ENCODE peak calls at places on chromosomes 3 and 15, in eight cellular contexts. U is breast epithelium, K is SK-N-MC, A is transverse colon, T is A549, O is mesendoderm, J is AG10803, W is suprapubic skin. M is an unnamed sample.

GRCh38 chr3:121724130-121724529 is 25.4 kb downstream of the GOLGB1 start:
- DNase-seq in U (no peak), K (no peak), A (no peak), T (no peak), O (no peak), J (no peak), W (no peak), M (no peak)

GRCh38 chr3:76107935-76108570 is 322.7 kb upstream of the ZNF717 start:
- DNase-seq in U (no peak), K (no peak), A (no peak), T (peak), O (peak), J (peak), W (no peak), M (no peak)

GRCh38 chr3:23713641-23714040 is 92.1 kb upstream of the UBE2E1 start:
- DNase-seq in U (no peak), K (no peak), A (no peak), T (no peak), O (no peak), J (peak), W (no peak), M (no peak)

GRCh38 chr3:26638113-26638512 is 15.5 kb downstream of the LRRC3B start:
- DNase-seq in U (no peak), K (no peak), A (no peak), T (no peak), O (no peak), J (no peak), W (no peak), M (no peak)

GRCh38 chr15:100718075-100718980 is 115.9 kb downstream of the ASB7 start:
- DNase-seq in U (peak), K (no peak), A (no peak), T (no peak), O (no peak), J (no peak), W (peak), M (no peak)

GRCh38 chr3:42693530-42693930 is 8.2 kb downstream of the KLHL40 start:
- DNase-seq in U (no peak), K (no peak), A (no peak), T (no peak), O (no peak), J (no peak), W (no peak), M (peak)

GRCh38 chr15:75785771-75786563 is 57.3 kb upstream of the UBE2Q2 start:
- DNase-seq in U (no peak), K (no peak), A (no peak), T (no peak), O (peak), J (no peak), W (no peak), M (no peak)

GRCh38 chr15:66409565-66410108 is 22.9 kb downstream of the MAP2K1 start:
- DNase-seq in U (no peak), K (no peak), A (no peak), T (no peak), O (no peak), J (no peak), W (no peak), M (no peak)

GRCh38 chr15:99059010-99059981 is 45.6 kb upstream of the SYNM start:
- DNase-seq in U (peak), K (no peak), A (peak), T (peak), O (peak), J (peak), W (peak), M (peak)

GRCh38 chr3:141828487-141829284 is 47.8 kb upstream of the ATP1B3 start:
- DNase-seq in U (peak), K (no peak), A (peak), T (no peak), O (no peak), J (peak), W (peak), M (no peak)

GRCh38 chr3:192169332-192169915 is 557.9 kb downstream of the FGF12 start:
- DNase-seq in U (no peak), K (peak), A (no peak), T (no peak), O (no peak), J (no peak), W (no peak), M (no peak)

GRCh38 chr3:188197388-188197847 is 43.5 kb downstream of the LPP start:
- DNase-seq in U (no peak), K (no peak), A (no peak), T (no peak), O (peak), J (no peak), W (no peak), M (no peak)

GRCh38 chr3:70000028-70000410 is 486 bp downstream of the SAMMSON start:
- DNase-seq in U (no peak), K (no peak), A (no peak), T (no peak), O (no peak), J (no peak), W (no peak), M (peak)

DNA sequence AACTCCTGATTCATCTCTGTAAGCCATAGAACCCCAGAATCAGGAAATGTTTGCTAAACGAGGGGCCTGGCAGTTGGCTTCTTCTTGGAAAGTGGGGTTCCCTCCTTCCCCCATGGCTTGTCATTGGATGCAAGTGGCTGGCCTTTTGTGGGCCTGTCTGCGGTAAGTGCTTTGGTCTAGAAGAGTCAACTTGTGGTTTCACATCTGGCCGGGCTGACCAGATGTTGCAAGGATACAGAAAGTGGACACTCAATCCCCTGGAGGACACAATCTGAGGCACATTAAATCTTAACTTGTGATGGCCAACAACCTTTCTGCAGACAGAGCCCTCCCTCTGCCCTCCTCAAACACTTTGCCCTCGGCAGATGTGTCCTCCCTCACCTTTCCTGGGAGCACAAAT is 1.1 kb downstream of the FAH start:
- DNase-seq in U (no peak), K (no peak), A (no peak), T (no peak), O (no peak), J (peak), W (no peak), M (no peak)
- H3K4me3 ChIP-seq in U (peak), K (no peak), A (no peak), T (no peak), O (no peak), J (peak), W (peak), M (no peak)

GRCh38 chr3:189584609-189585008 is 46.6 kb upstream of the TP63 start:
- DNase-seq in U (peak), K (no peak), A (no peak), T (no peak), O (no peak), J (no peak), W (no peak), M (no peak)

GRCh38 chr3:189586941-189587687 is 44.1 kb upstream of the TP63 start:
- DNase-seq in U (no peak), K (no peak), A (no peak), T (no peak), O (no peak), J (no peak), W (no peak), M (no peak)

GRCh38 chr3:189588061-189588817 is 43.0 kb upstream of the TP63 start:
- DNase-seq in U (no peak), K (peak), A (no peak), T (peak), O (no peak), J (peak), W (no peak), M (no peak)

GRCh38 chr3:189590223-189590622 is 41.0 kb upstream of the TP63 start:
- DNase-seq in U (no peak), K (no peak), A (no peak), T (no peak), O (no peak), J (no peak), W (no peak), M (no peak)

DNA sequence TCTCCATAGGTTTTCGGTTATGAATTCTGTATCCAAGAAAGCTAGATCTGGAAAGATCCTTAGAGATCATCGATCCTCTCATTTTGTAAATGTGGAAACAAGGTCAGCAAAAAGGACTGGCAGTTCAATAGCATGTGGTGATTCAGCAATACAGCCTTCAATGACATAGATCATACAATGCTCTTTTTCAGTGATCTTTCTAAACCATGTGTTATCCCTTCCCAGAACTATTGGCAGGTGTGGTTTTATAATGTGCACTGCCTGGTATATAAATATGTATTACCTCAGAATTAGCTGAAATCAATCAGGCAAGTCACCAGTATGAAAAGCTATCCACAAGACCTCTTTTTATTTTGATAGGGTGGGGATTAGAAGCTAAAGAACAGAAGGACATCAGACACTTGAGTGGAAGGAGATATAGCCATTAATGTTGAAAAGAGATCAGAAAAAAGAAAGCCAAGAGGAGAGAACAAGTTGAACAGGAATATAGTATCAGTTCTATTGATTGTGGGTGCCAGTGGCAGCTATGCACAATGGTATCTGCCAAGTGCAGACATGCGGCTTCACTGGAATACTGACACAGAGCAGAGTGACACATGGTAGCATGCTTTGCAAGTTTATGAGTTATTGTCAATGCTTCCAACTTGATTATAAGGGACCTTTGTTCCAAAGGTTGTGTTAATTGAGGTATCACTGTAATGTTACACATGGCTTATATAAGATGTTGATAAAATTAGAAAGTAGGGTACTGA is 42.2 kb upstream of the TP63 start:
- DNase-seq in U (no peak), K (no peak), A (no peak), T (peak), O (no peak), J (no peak), W (no peak), M (no peak)
- H3K4me3 ChIP-seq in U (no peak), K (peak), A (no peak), T (no peak), O (no peak), J (no peak), W (no peak), M (no peak)

DNA sequence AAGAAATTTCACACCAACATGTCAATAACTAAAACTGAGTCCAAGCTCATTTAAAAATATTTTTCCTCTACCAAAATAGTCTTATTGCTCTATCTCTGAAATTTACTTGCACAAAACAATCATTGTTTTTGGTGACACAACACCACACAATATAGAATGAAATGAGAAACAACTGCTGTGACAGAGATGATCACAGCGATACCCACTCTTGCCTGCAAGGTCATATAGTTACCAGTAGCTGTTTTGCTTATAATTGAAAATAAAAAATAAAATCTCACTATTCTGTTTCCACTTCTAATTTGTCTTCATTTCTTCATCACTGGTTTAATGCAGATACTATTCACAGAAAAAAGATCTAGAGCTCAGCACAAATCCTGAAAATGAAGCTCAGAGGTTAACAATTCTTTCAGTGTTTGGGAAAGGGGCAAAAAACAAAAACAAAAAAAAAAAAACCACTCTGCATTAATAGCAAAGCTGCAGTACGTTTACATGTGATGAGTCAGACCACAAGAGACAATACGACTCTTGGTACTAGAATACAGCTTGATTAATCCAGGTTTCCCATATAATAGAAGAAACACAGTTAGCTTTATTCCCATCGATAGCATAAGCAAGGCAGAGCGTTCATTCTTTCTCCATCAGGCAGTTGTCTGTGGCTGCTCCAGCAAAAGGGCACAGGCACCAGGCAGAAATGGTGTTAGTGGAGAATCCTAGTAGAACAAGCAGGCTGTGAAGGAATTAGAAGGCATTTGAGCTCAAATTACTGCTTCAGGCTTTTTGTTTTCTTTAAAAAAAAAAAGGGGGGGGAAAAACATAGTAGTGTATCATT is 794 bp downstream of the ANKRD28 start:
- DNase-seq in U (no peak), K (no peak), A (no peak), T (peak), O (peak), J (peak), W (no peak), M (peak)
- H3K4me3 ChIP-seq in U (peak), K (peak), A (peak), T (peak), O (no peak), J (peak), W (peak), M (peak)

DNA sequence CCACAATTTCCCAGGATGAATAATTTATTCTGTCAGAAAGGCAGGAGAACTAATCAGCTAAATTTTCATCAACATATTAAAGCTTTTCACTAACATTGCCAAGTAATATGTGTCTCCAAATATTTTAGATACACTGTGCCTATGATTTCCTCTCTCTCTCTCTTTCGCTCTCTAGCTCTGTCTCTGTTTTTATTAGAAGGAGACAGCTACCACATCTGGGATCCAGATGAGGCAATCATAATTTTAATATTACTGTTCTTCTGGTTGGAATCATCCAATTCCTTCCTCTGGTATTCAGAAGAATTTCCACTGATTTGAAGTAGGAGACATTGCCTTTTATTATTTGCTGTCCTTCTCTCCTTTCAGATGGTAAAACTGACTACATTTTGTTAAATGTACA is 21.7 kb upstream of the ZNF280D start:
- DNase-seq in U (no peak), K (peak), A (no peak), T (no peak), O (no peak), J (peak), W (no peak), M (no peak)
- H3K4me3 ChIP-seq in U (no peak), K (peak), A (no peak), T (no peak), O (no peak), J (no peak), W (no peak), M (no peak)

GRCh38 chr3:58383904-58384303 is 49.7 kb downstream of the PDHB start:
- DNase-seq in U (peak), K (peak), A (no peak), T (no peak), O (peak), J (peak), W (no peak), M (no peak)
- H3K4me3 ChIP-seq in U (no peak), K (no peak), A (no peak), T (no peak), O (no peak), J (no peak), W (no peak), M (no peak)

GRCh38 chr15:41079717-41080116 is 36.4 kb downstream of the INO80 start:
- DNase-seq in U (no peak), K (no peak), A (no peak), T (no peak), O (no peak), J (no peak), W (no peak), M (no peak)

GRCh38 chr15:41080144-41080543 is 35.9 kb downstream of the INO80 start:
- DNase-seq in U (no peak), K (no peak), A (no peak), T (no peak), O (no peak), J (no peak), W (no peak), M (no peak)

GRCh38 chr15:41078125-41078524 is 38.0 kb downstream of the INO80 start:
- DNase-seq in U (no peak), K (no peak), A (no peak), T (no peak), O (no peak), J (no peak), W (no peak), M (no peak)
- H3K4me3 ChIP-seq in U (no peak), K (no peak), A (no peak), T (no peak), O (no peak), J (no peak), W (no peak), M (no peak)

GRCh38 chr15:64373360-64373759 is 7.9 kb downstream of the PCLAF start:
- DNase-seq in U (no peak), K (no peak), A (no peak), T (no peak), O (no peak), J (no peak), W (no peak), M (no peak)
- H3K4me3 ChIP-seq in U (no peak), K (no peak), A (no peak), T (no peak), O (no peak), J (no peak), W (no peak), M (no peak)

GRCh38 chr3:48467110-48467454 is 20.5 kb downstream of the ATRIP start:
- DNase-seq in U (no peak), K (no peak), A (no peak), T (no peak), O (no peak), J (no peak), W (no peak), M (no peak)

GRCh38 chr3:48469046-48469915 is 22.7 kb downstream of the ATRIP start:
- DNase-seq in U (no peak), K (no peak), A (no peak), T (no peak), O (no peak), J (no peak), W (no peak), M (no peak)

GRCh38 chr3:48466386-48467109 is 20.0 kb downstream of the ATRIP start:
- DNase-seq in U (no peak), K (no peak), A (peak), T (no peak), O (no peak), J (peak), W (no peak), M (peak)

GRCh38 chr3:48468329-48468731 is 21.8 kb downstream of the ATRIP start:
- DNase-seq in U (no peak), K (no peak), A (peak), T (no peak), O (no peak), J (no peak), W (no peak), M (no peak)

DNA sequence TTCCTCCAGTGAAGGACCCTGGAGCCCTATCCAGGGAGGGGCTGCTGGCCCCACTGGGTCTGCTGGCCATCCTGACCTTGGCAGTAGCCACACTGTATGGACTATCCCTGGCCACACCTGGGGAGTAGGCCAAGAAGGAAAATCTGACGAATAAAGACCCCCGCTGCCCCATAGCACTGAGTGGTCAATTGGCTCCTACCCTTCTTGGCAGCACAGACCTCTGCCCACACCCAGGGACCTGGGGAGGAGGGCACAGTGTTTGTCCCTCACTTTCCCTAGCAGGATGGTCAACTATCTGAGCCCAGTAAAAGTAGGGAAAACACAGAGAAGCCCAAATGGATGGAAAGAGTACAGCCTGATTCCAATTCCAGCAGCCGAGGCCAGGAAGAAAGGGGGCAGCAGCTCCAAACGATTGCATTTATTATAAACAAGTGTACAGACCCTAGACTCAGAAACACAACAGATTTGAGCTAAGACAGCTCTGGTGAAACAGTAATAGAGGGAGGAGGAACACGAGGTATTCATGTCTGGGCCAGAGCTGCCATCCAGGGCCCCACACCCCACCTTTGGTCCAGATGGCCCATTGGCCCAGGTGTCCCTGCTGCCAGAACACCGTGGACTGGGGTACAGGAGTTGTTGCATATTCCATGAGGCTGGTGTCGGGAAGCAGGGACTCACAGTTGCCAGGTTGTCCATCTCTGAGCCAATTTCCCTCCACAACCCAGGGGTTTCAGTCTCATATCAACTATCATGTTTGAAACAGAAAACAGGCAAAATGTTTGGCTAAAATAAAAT is 21.1 kb downstream of the ATRIP start:
- DNase-seq in U (no peak), K (no peak), A (no peak), T (no peak), O (no peak), J (no peak), W (no peak), M (no peak)
- H3K4me3 ChIP-seq in U (peak), K (no peak), A (no peak), T (no peak), O (no peak), J (no peak), W (peak), M (no peak)

DNA sequence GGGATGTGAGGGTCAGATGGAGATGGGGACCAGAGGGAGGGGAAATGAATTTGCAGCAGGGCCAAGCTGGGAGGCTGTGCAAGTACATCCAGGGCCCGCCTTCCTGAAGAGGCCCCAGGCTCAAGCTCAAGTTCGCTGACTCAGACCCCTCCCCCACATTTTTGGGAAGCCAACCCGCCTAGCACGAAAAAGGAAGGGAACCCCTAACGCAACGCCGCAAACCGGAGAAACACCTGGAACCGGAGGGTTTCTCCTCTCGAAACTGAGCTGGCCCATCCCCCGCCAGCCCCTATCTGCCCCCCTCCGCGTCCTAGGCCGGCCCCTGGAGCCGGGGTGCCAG is 624 bp downstream of the AP3B2 start:
- DNase-seq in U (no peak), K (no peak), A (no peak), T (no peak), O (peak), J (no peak), W (no peak), M (no peak)
- H3K4me3 ChIP-seq in U (peak), K (peak), A (peak), T (peak), O (peak), J (peak), W (peak), M (peak)